ENCODE peak calls at places on chromosomes 4 and X, in four cellular contexts. One of them, this sample, is unnamed.

GRCh38 chr4:99642725-99643489 is 14.7 kb downstream of the C4orf54 start:
- DNase-seq in GM13977: no peak
- DNase-seq in fibroblast of lung: no peak
- DNase-seq in right atrium auricular region: peak; percentile 80
- DNase-seq in this sample: no peak

GRCh38 chr4:39032218-39033085 is at the start of gene TMEM156:
- DNase-seq in GM13977: peak; percentile 55
- DNase-seq in fibroblast of lung: no peak
- DNase-seq in right atrium auricular region: no peak
- DNase-seq in this sample: peak; percentile 50

GRCh38 chrX:121902463-121902862 is 855.1 kb downstream of the GLUD2 start:
- DNase-seq in GM13977: peak; percentile 2
- DNase-seq in fibroblast of lung: peak; percentile 3
- DNase-seq in right atrium auricular region: no peak
- DNase-seq in this sample: no peak

GRCh38 chr4:31539279-31540074 is 819.3 kb downstream of the PCDH7 start:
- DNase-seq in GM13977: no peak
- DNase-seq in fibroblast of lung: peak; percentile 1
- DNase-seq in right atrium auricular region: no peak
- DNase-seq in this sample: no peak

GRCh38 chr4:63607186-63607872 is 801.9 kb downstream of the TECRL start:
- DNase-seq in GM13977: no peak
- DNase-seq in fibroblast of lung: no peak
- DNase-seq in right atrium auricular region: no peak
- DNase-seq in this sample: no peak

GRCh38 chrX:130770615-130771014 is 132.4 kb downstream of the ENOX2 start:
- DNase-seq in GM13977: no peak
- DNase-seq in fibroblast of lung: peak; percentile 88
- DNase-seq in right atrium auricular region: no peak
- DNase-seq in this sample: no peak

GRCh38 chrX:131734621-131735020 is 190.7 kb downstream of the OR13H1 start:
- DNase-seq in GM13977: no peak
- DNase-seq in fibroblast of lung: peak; percentile 61
- DNase-seq in right atrium auricular region: no peak
- DNase-seq in this sample: no peak

GRCh38 chr4:135418353-135418752 is 1216.8 kb upstream of the PABPC4L start:
- DNase-seq in GM13977: peak; percentile 12
- DNase-seq in fibroblast of lung: peak; percentile 29
- DNase-seq in right atrium auricular region: no peak
- DNase-seq in this sample: peak; percentile 6

GRCh38 chr4:120053916-120054315 is 12.7 kb downstream of the MAD2L1 start:
- DNase-seq in GM13977: no peak
- DNase-seq in fibroblast of lung: no peak
- DNase-seq in right atrium auricular region: no peak
- DNase-seq in this sample: no peak

GRCh38 chrX:70174754-70175153 is 2.5 kb upstream of the DGAT2L6 start:
- DNase-seq in GM13977: no peak
- DNase-seq in fibroblast of lung: peak; percentile 69
- DNase-seq in right atrium auricular region: no peak
- DNase-seq in this sample: no peak

GRCh38 chr4:25865586-25865985 is 2.8 kb upstream of the SEL1L3 start:
- DNase-seq in GM13977: no peak
- DNase-seq in fibroblast of lung: peak; percentile 43
- DNase-seq in right atrium auricular region: no peak
- DNase-seq in this sample: no peak

GRCh38 chrX:97637289-97637688 is 753.6 kb downstream of the RPA4 start:
- DNase-seq in GM13977: no peak
- DNase-seq in fibroblast of lung: no peak
- DNase-seq in right atrium auricular region: no peak
- DNase-seq in this sample: no peak

GRCh38 chrX:10922158-10922557 is 189.0 kb upstream of the HCCS start:
- DNase-seq in GM13977: no peak
- DNase-seq in fibroblast of lung: peak; percentile 86
- DNase-seq in right atrium auricular region: no peak
- DNase-seq in this sample: no peak

GRCh38 chr4:3518511-3518880 is 13.7 kb downstream of the LRPAP1 start:
- DNase-seq in GM13977: no peak
- DNase-seq in fibroblast of lung: no peak
- DNase-seq in right atrium auricular region: no peak
- DNase-seq in this sample: no peak

GRCh38 chrX:119935215-119935893 is 8.2 kb downstream of the NKAP start:
- DNase-seq in GM13977: no peak
- DNase-seq in fibroblast of lung: no peak
- DNase-seq in right atrium auricular region: no peak
- DNase-seq in this sample: no peak

GRCh38 chr4:153471691-153472080 is 5.5 kb downstream of the TMEM131L start:
- DNase-seq in GM13977: peak; percentile 42
- DNase-seq in fibroblast of lung: no peak
- DNase-seq in right atrium auricular region: no peak
- DNase-seq in this sample: peak; percentile 71

GRCh38 chrX:148412006-148412405 is 88.4 kb upstream of the AFF2 start:
- DNase-seq in GM13977: no peak
- DNase-seq in fibroblast of lung: peak; percentile 33
- DNase-seq in right atrium auricular region: no peak
- DNase-seq in this sample: no peak

GRCh38 chr4:94758141-94758699 is 465 bp downstream of the BMPR1B start:
- DNase-seq in GM13977: no peak
- DNase-seq in fibroblast of lung: peak; percentile 41
- DNase-seq in right atrium auricular region: no peak
- DNase-seq in this sample: peak; percentile 5

GRCh38 chr4:8394806-8395205 is 45.7 kb downstream of the ACOX3 start:
- DNase-seq in GM13977: no peak
- DNase-seq in fibroblast of lung: no peak
- DNase-seq in right atrium auricular region: no peak
- DNase-seq in this sample: no peak

GRCh38 chrX:36908801-36909403 is 99.3 kb upstream of the FAM47C start:
- DNase-seq in GM13977: peak; percentile 12
- DNase-seq in fibroblast of lung: peak; percentile 12
- DNase-seq in right atrium auricular region: no peak
- DNase-seq in this sample: no peak

GRCh38 chr4:95190751-95191436 is 357.9 kb downstream of the UNC5C start:
- DNase-seq in GM13977: no peak
- DNase-seq in fibroblast of lung: peak; percentile 20
- DNase-seq in right atrium auricular region: no peak
- DNase-seq in this sample: no peak

GRCh38 chrX:106300239-106300638 is 132.1 kb downstream of the PWWP3B start:
- DNase-seq in GM13977: no peak
- DNase-seq in fibroblast of lung: peak; percentile 67
- DNase-seq in right atrium auricular region: no peak
- DNase-seq in this sample: no peak

GRCh38 chrX:110852180-110852579 is 56.6 kb upstream of the CHRDL1 start:
- DNase-seq in GM13977: peak; percentile 21
- DNase-seq in fibroblast of lung: peak; percentile 4
- DNase-seq in right atrium auricular region: no peak
- DNase-seq in this sample: peak; percentile 1

GRCh38 chrX:109840585-109840984 is 107.5 kb upstream of the ACSL4 start:
- DNase-seq in GM13977: no peak
- DNase-seq in fibroblast of lung: peak; percentile 96
- DNase-seq in right atrium auricular region: peak; percentile 60
- DNase-seq in this sample: peak; percentile 17

GRCh38 chrX:55488559-55489314 is 911 bp downstream of the USP51 start:
- DNase-seq in GM13977: peak; percentile 59
- DNase-seq in fibroblast of lung: peak; percentile 45
- DNase-seq in right atrium auricular region: peak; percentile 75
- DNase-seq in this sample: peak; percentile 59

GRCh38 chr4:69025191-69025998 is 70.9 kb upstream of the UGT2B7 start:
- DNase-seq in GM13977: no peak
- DNase-seq in fibroblast of lung: no peak
- DNase-seq in right atrium auricular region: no peak
- DNase-seq in this sample: no peak

GRCh38 chr4:186719925-186720694 is 3.5 kb downstream of the FAT1 start:
- DNase-seq in GM13977: no peak
- DNase-seq in fibroblast of lung: peak; percentile 40
- DNase-seq in right atrium auricular region: no peak
- DNase-seq in this sample: peak; percentile 23

GRCh38 chrX:35340451-35340850 is 397.9 kb downstream of the FAM47B start:
- DNase-seq in GM13977: no peak
- DNase-seq in fibroblast of lung: no peak
- DNase-seq in right atrium auricular region: no peak
- DNase-seq in this sample: no peak

GRCh38 chr4:125198916-125199315 is 115.8 kb upstream of the FAT4 start:
- DNase-seq in GM13977: no peak
- DNase-seq in fibroblast of lung: peak; percentile 36
- DNase-seq in right atrium auricular region: no peak
- DNase-seq in this sample: no peak

GRCh38 chrX:110178179-110178865 is 139.6 kb downstream of the AMMECR1 start:
- DNase-seq in GM13977: no peak
- DNase-seq in fibroblast of lung: peak; percentile 24
- DNase-seq in right atrium auricular region: no peak
- DNase-seq in this sample: no peak

GRCh38 chr4:175770555-175770954 is 41.5 kb downstream of the GPM6A start:
- DNase-seq in GM13977: no peak
- DNase-seq in fibroblast of lung: no peak
- DNase-seq in right atrium auricular region: no peak
- DNase-seq in this sample: no peak

GRCh38 chrX:29890004-29890403 is 325.4 kb upstream of the MAGEB2 start:
- DNase-seq in GM13977: no peak
- DNase-seq in fibroblast of lung: peak; percentile 53
- DNase-seq in right atrium auricular region: no peak
- DNase-seq in this sample: no peak

GRCh38 chr4:145879598-145879997 is 59.0 kb downstream of the ZNF827 start:
- DNase-seq in GM13977: no peak
- DNase-seq in fibroblast of lung: no peak
- DNase-seq in right atrium auricular region: no peak
- DNase-seq in this sample: no peak

GRCh38 chrX:12903646-12904045 is 2.8 kb upstream of the TLR8 start:
- DNase-seq in GM13977: no peak
- DNase-seq in fibroblast of lung: no peak
- DNase-seq in right atrium auricular region: no peak
- DNase-seq in this sample: no peak

GRCh38 chrX:66110112-66110511 is 53.9 kb upstream of the HEPH start:
- DNase-seq in GM13977: peak; percentile 7
- DNase-seq in fibroblast of lung: no peak
- DNase-seq in right atrium auricular region: no peak
- DNase-seq in this sample: peak; percentile 10

GRCh38 chr4:99208719-99209075 is 10.3 kb downstream of the ADH6 start:
- DNase-seq in GM13977: no peak
- DNase-seq in fibroblast of lung: no peak
- DNase-seq in right atrium auricular region: no peak
- DNase-seq in this sample: no peak

GRCh38 chr4:147567276-147567675 is 49.9 kb upstream of the TMEM184C start:
- DNase-seq in GM13977: no peak
- DNase-seq in fibroblast of lung: no peak
- DNase-seq in right atrium auricular region: no peak
- DNase-seq in this sample: no peak

GRCh38 chr4:147576084-147576483 is 41.1 kb upstream of the TMEM184C start:
- DNase-seq in GM13977: no peak
- DNase-seq in fibroblast of lung: no peak
- DNase-seq in right atrium auricular region: no peak
- DNase-seq in this sample: no peak

GRCh38 chr4:147571021-147571770 is 46.0 kb upstream of the TMEM184C start:
- DNase-seq in GM13977: no peak
- DNase-seq in fibroblast of lung: no peak
- DNase-seq in right atrium auricular region: no peak
- DNase-seq in this sample: no peak

GRCh38 chr4:147566762-147567161 is 50.4 kb upstream of the TMEM184C start:
- DNase-seq in GM13977: no peak
- DNase-seq in fibroblast of lung: no peak
- DNase-seq in right atrium auricular region: no peak
- DNase-seq in this sample: no peak

GRCh38 chr4:147570616-147571015 is 46.6 kb upstream of the TMEM184C start:
- DNase-seq in GM13977: no peak
- DNase-seq in fibroblast of lung: peak; percentile 39
- DNase-seq in right atrium auricular region: no peak
- DNase-seq in this sample: no peak
- TF ChIP-seq CTCF in GM13977: no peak
- TF ChIP-seq CTCF in fibroblast of lung: peak; percentile 34
- TF ChIP-seq CTCF in right atrium auricular region: peak; percentile 37
- TF ChIP-seq CTCF in this sample: no peak

GRCh38 chr4:170990989-170991589 is 822.1 kb upstream of the GALNTL6 start:
- DNase-seq in GM13977: peak; percentile 9
- DNase-seq in fibroblast of lung: no peak
- DNase-seq in right atrium auricular region: no peak
- DNase-seq in this sample: no peak
- TF ChIP-seq CTCF in GM13977: peak; percentile 68
- TF ChIP-seq CTCF in fibroblast of lung: no peak
- TF ChIP-seq CTCF in right atrium auricular region: no peak
- TF ChIP-seq CTCF in this sample: no peak

GRCh38 chrX:136021903-136022302 is 36.7 kb downstream of the SLC9A6 start:
- DNase-seq in GM13977: no peak
- DNase-seq in fibroblast of lung: no peak
- DNase-seq in right atrium auricular region: no peak
- DNase-seq in this sample: no peak
- TF ChIP-seq CTCF in GM13977: no peak
- TF ChIP-seq CTCF in fibroblast of lung: no peak
- TF ChIP-seq CTCF in right atrium auricular region: no peak
- TF ChIP-seq CTCF in this sample: no peak

GRCh38 chr4:73918058-73918457 is 48.9 kb downstream of the CXCL1 start:
- DNase-seq in GM13977: no peak
- DNase-seq in fibroblast of lung: no peak
- DNase-seq in right atrium auricular region: no peak
- DNase-seq in this sample: no peak

GRCh38 chr4:73923631-73923937 is 54.4 kb downstream of the CXCL1 start:
- DNase-seq in GM13977: no peak
- DNase-seq in fibroblast of lung: no peak
- DNase-seq in right atrium auricular region: no peak
- DNase-seq in this sample: no peak

GRCh38 chr4:73922317-73922716 is 53.1 kb downstream of the CXCL1 start:
- DNase-seq in GM13977: no peak
- DNase-seq in fibroblast of lung: no peak
- DNase-seq in right atrium auricular region: no peak
- DNase-seq in this sample: no peak

GRCh38 chr4:73919691-73920090 is 50.5 kb downstream of the CXCL1 start:
- DNase-seq in GM13977: no peak
- DNase-seq in fibroblast of lung: peak; percentile 91
- DNase-seq in right atrium auricular region: no peak
- DNase-seq in this sample: no peak

DNA sequence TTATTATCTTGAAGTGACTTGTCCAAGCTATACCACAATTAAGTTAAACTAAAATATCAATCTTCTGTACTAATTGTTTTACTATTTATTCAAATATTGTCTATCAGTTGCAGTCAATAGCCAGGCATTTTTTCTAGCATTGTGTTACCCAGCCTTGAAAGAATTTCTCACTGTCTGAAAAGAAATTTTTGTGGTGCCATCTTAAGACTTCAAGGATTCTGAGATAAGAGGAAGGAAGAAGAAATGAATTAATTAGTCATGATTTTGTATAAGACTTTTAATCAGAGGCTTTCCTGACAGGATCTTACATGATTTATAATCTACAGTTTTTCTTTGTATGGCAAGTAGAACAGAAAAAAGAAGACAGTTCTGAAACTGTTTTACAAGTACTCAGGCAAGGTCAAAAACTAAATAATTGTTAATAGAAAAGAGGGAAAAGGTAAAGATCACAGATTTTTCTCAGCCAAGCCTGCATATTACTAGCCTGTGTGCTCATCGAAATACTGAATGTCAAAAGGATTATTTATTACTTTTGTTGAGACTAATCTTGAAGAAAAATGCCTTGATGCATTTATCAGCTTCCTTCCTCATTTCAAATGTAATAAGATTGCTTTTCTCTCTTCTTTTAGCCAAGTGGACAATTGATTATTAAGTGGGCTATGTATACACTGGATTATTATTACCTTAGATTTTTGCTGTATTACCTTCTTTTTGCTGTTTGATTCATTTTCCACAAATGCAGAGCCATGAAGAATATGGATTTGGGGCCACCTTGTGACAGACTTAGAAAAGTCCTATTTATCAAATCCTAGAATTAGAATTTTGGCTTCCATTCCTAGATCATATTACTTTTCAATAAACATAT is 53.8 kb downstream of the CXCL1 start:
- DNase-seq in GM13977: no peak
- DNase-seq in fibroblast of lung: peak; percentile 45
- DNase-seq in right atrium auricular region: no peak
- DNase-seq in this sample: peak; percentile 2
- TF ChIP-seq CTCF in GM13977: no peak
- TF ChIP-seq CTCF in fibroblast of lung: peak; percentile 29
- TF ChIP-seq CTCF in right atrium auricular region: peak; percentile 55
- TF ChIP-seq CTCF in this sample: no peak

This sample was measured in activated CD8-positive, alpha-beta T cell treated with anti-CD3 and anti-CD28 coated beads for 36 hours.